ENCODE peak calls at places on chromosomes 16 and 17, in five cellular contexts. One of them, this sample, is unnamed.

GRCh38 chr16:57131351-57131970 is 39.1 kb downstream of the CPNE2 start:
- DNase-seq in RWPE1: no peak
- DNase-seq in left lung: peak; percentile 50
- DNase-seq in lower lobe of right lung: no peak
- DNase-seq in pancreas: no peak
- DNase-seq in this sample: no peak

GRCh38 chr16:1793578-1794220 is at the start of gene IGFALS:
- DNase-seq in RWPE1: no peak
- DNase-seq in left lung: peak; percentile 80
- DNase-seq in lower lobe of right lung: peak; percentile 58
- DNase-seq in pancreas: peak; percentile 36
- DNase-seq in this sample: no peak

GRCh38 chr17:60744355-60744958 is 66.8 kb downstream of the BCAS3 start:
- DNase-seq in RWPE1: no peak
- DNase-seq in left lung: no peak
- DNase-seq in lower lobe of right lung: no peak
- DNase-seq in pancreas: no peak
- DNase-seq in this sample: peak; percentile 10

GRCh38 chr17:16107165-16107770 is 107.6 kb downstream of the TTC19 start:
- DNase-seq in RWPE1: no peak
- DNase-seq in left lung: no peak
- DNase-seq in lower lobe of right lung: no peak
- DNase-seq in pancreas: no peak
- DNase-seq in this sample: no peak

GRCh38 chr17:9817086-9817485 is 4.8 kb downstream of the GSG1L2 start:
- DNase-seq in RWPE1: peak; percentile 79
- DNase-seq in left lung: no peak
- DNase-seq in lower lobe of right lung: no peak
- DNase-seq in pancreas: peak; percentile 23
- DNase-seq in this sample: no peak

GRCh38 chr17:73710095-73710592 is 65.9 kb upstream of the SDK2 start:
- DNase-seq in RWPE1: peak; percentile 29
- DNase-seq in left lung: no peak
- DNase-seq in lower lobe of right lung: no peak
- DNase-seq in pancreas: peak; percentile 27
- DNase-seq in this sample: peak; percentile 80

GRCh38 chr17:39927928-39928867 is 666 bp downstream of the LRRC3C start:
- DNase-seq in RWPE1: no peak
- DNase-seq in left lung: peak; percentile 84
- DNase-seq in lower lobe of right lung: peak; percentile 71
- DNase-seq in pancreas: peak; percentile 40
- DNase-seq in this sample: no peak

GRCh38 chr16:81765111-81765919 is 13.8 kb upstream of the PLCG2 start:
- DNase-seq in RWPE1: no peak
- DNase-seq in left lung: no peak
- DNase-seq in lower lobe of right lung: no peak
- DNase-seq in pancreas: no peak
- DNase-seq in this sample: no peak

GRCh38 chr17:72145972-72146755 is 25.3 kb downstream of the SOX9 start:
- DNase-seq in RWPE1: no peak
- DNase-seq in left lung: no peak
- DNase-seq in lower lobe of right lung: no peak
- DNase-seq in pancreas: no peak
- DNase-seq in this sample: no peak

GRCh38 chr17:45906237-45906636 is 11.9 kb downstream of the MAPT start:
- DNase-seq in RWPE1: no peak
- DNase-seq in left lung: no peak
- DNase-seq in lower lobe of right lung: no peak
- DNase-seq in pancreas: no peak
- DNase-seq in this sample: no peak

GRCh38 chr16:46690281-46691178 is 1.1 kb downstream of the ORC6 start:
- DNase-seq in RWPE1: no peak
- DNase-seq in left lung: peak; percentile 64
- DNase-seq in lower lobe of right lung: no peak
- DNase-seq in pancreas: no peak
- DNase-seq in this sample: no peak

GRCh38 chr16:1363501-1364041 is 11.8 kb downstream of the GNPTG start:
- DNase-seq in RWPE1: peak; percentile 62
- DNase-seq in left lung: peak; percentile 92
- DNase-seq in lower lobe of right lung: peak; percentile 74
- DNase-seq in pancreas: no peak
- DNase-seq in this sample: peak; percentile 62

GRCh38 chr17:51827140-51827539 is 331.4 kb downstream of the CA10 start:
- DNase-seq in RWPE1: no peak
- DNase-seq in left lung: no peak
- DNase-seq in lower lobe of right lung: no peak
- DNase-seq in pancreas: no peak
- DNase-seq in this sample: no peak

GRCh38 chr17:72466199-72466598 is 345.4 kb downstream of the SOX9 start:
- DNase-seq in RWPE1: peak; percentile 87
- DNase-seq in left lung: no peak
- DNase-seq in lower lobe of right lung: no peak
- DNase-seq in pancreas: no peak
- DNase-seq in this sample: no peak

GRCh38 chr17:6996256-6997111 is 635 bp downstream of the ALOX12 start:
- DNase-seq in RWPE1: no peak
- DNase-seq in left lung: no peak
- DNase-seq in lower lobe of right lung: no peak
- DNase-seq in pancreas: no peak
- DNase-seq in this sample: no peak

GRCh38 chr16:67844441-67844840 is 2.3 kb upstream of the NUTF2 start:
- DNase-seq in RWPE1: peak; percentile 57
- DNase-seq in left lung: no peak
- DNase-seq in lower lobe of right lung: no peak
- DNase-seq in pancreas: no peak
- DNase-seq in this sample: no peak

GRCh38 chr16:3094289-3095027 is 4.6 kb downstream of the ZSCAN10 start:
- DNase-seq in RWPE1: no peak
- DNase-seq in left lung: no peak
- DNase-seq in lower lobe of right lung: no peak
- DNase-seq in pancreas: no peak
- DNase-seq in this sample: peak; percentile 74

GRCh38 chr17:83064021-83064731 is 15.2 kb upstream of the METRNL start:
- DNase-seq in RWPE1: no peak
- DNase-seq in left lung: no peak
- DNase-seq in lower lobe of right lung: peak; percentile 40
- DNase-seq in pancreas: peak; percentile 8
- DNase-seq in this sample: no peak

GRCh38 chr16:51084074-51084928 is 66.8 kb downstream of the SALL1 start:
- DNase-seq in RWPE1: no peak
- DNase-seq in left lung: no peak
- DNase-seq in lower lobe of right lung: no peak
- DNase-seq in pancreas: no peak
- DNase-seq in this sample: peak; percentile 85

GRCh38 chr17:31888124-31888523 is 13.4 kb downstream of the UTP6 start:
- DNase-seq in RWPE1: no peak
- DNase-seq in left lung: no peak
- DNase-seq in lower lobe of right lung: no peak
- DNase-seq in pancreas: peak; percentile 23
- DNase-seq in this sample: no peak

GRCh38 chr17:68094481-68095078 is 59.0 kb downstream of the KPNA2 start:
- DNase-seq in RWPE1: no peak
- DNase-seq in left lung: no peak
- DNase-seq in lower lobe of right lung: no peak
- DNase-seq in pancreas: no peak
- DNase-seq in this sample: no peak

GRCh38 chr16:29816694-29817441 is 916 bp downstream of the PAGR1 start:
- DNase-seq in RWPE1: peak; percentile 49
- DNase-seq in left lung: peak; percentile 91
- DNase-seq in lower lobe of right lung: peak; percentile 80
- DNase-seq in pancreas: peak; percentile 77
- DNase-seq in this sample: peak; percentile 71

GRCh38 chr16:3095869-3096268 is 3.2 kb downstream of the ZSCAN10 start:
- DNase-seq in RWPE1: no peak
- DNase-seq in left lung: no peak
- DNase-seq in lower lobe of right lung: peak; percentile 71
- DNase-seq in pancreas: no peak
- DNase-seq in this sample: peak; percentile 63

GRCh38 chr17:44829558-44830358 is at the start of gene GJC1:
- DNase-seq in RWPE1: peak; percentile 30
- DNase-seq in left lung: peak; percentile 81
- DNase-seq in lower lobe of right lung: no peak
- DNase-seq in pancreas: no peak
- DNase-seq in this sample: peak; percentile 40

GRCh38 chr17:17809527-17810373 is 27.0 kb downstream of the SREBF1 start:
- DNase-seq in RWPE1: no peak
- DNase-seq in left lung: peak; percentile 82
- DNase-seq in lower lobe of right lung: no peak
- DNase-seq in pancreas: no peak
- DNase-seq in this sample: peak; percentile 82

GRCh38 chr17:75535119-75535537 is 9.6 kb downstream of the LLGL2 start:
- DNase-seq in RWPE1: no peak
- DNase-seq in left lung: peak; percentile 72
- DNase-seq in lower lobe of right lung: no peak
- DNase-seq in pancreas: no peak
- DNase-seq in this sample: no peak

DNA sequence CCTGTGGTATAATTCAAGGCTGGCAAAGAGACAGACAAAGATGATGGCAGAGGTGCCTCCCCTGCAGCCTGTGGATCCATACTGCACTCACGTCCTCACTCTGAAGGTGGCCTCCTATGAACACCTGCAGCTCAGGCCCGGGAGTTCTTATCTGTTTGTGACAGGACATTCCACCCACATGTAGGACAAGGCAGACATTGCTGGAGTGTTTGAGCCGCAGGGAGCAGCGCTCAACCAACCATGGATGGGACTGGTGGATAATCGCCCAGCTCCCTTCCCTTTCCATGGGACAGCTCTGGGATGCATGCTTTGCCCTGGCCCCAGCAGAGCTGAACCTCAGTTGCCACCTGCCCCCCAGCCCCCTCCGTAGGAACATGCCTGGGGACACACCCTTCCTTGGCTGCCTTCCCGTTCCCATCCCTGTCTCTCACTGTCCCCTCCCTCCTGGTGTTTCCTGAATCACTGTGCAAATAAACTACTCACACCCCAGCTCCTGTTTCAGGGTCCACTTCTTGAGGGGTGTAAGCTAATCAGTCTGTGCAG is 22.2 kb downstream of the ITPRIPL2 start:
- DNase-seq in RWPE1: peak; percentile 82
- DNase-seq in left lung: peak; percentile 65
- DNase-seq in lower lobe of right lung: peak; percentile 55
- DNase-seq in pancreas: no peak
- DNase-seq in this sample: no peak
- TF ChIP-seq CTCF in RWPE1: no peak
- TF ChIP-seq CTCF in left lung: no peak
- TF ChIP-seq CTCF in lower lobe of right lung: no peak
- TF ChIP-seq CTCF in pancreas: no peak
- TF ChIP-seq CTCF in this sample: no peak

DNA sequence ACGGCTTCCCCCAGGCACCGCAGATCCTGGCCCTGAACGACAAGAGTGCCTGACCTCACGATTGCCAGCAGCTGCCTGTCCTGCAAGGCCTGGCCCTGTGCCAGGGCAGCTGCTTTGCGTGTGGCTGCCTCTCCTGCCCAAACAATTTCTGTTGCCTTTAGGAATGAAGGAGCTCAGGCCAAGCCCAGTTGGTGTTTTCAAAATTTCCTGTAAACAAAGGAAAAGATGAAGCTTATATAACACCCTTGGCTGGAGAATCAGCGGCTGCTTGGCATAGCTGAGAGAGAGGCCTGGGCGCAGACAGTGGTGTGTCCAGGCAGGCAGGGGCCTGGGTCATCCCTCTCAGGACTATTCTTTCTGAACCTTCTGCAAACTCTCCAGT is 11.7 kb upstream of the SLC47A2 start:
- DNase-seq in RWPE1: peak; percentile 58
- DNase-seq in left lung: peak; percentile 90
- DNase-seq in lower lobe of right lung: peak; percentile 91
- DNase-seq in pancreas: peak; percentile 74
- DNase-seq in this sample: no peak
- H3K27ac ChIP-seq in RWPE1: peak overlapping the region; percentile 100
- H3K27ac ChIP-seq in left lung: peak overlapping the region; percentile 83
- H3K27ac ChIP-seq in lower lobe of right lung: peak overlapping the region; percentile 82
- H3K27ac ChIP-seq in pancreas: peak overlapping the region; percentile 81
- H3K27ac ChIP-seq in this sample: no peak overlapping the region

GRCh38 chr17:78687944-78688343 is 94.1 kb downstream of the CYTH1 start:
- DNase-seq in RWPE1: no peak
- DNase-seq in left lung: no peak
- DNase-seq in lower lobe of right lung: no peak
- DNase-seq in pancreas: no peak
- DNase-seq in this sample: no peak

GRCh38 chr17:78683031-78683961 is 98.8 kb downstream of the CYTH1 start:
- DNase-seq in RWPE1: no peak
- DNase-seq in left lung: no peak
- DNase-seq in lower lobe of right lung: no peak
- DNase-seq in pancreas: no peak
- DNase-seq in this sample: no peak

GRCh38 chr17:78689029-78689428 is 93.0 kb downstream of the CYTH1 start:
- DNase-seq in RWPE1: no peak
- DNase-seq in left lung: no peak
- DNase-seq in lower lobe of right lung: no peak
- DNase-seq in pancreas: no peak
- DNase-seq in this sample: no peak

GRCh38 chr17:78684026-78684425 is 98.0 kb downstream of the CYTH1 start:
- DNase-seq in RWPE1: no peak
- DNase-seq in left lung: no peak
- DNase-seq in lower lobe of right lung: no peak
- DNase-seq in pancreas: no peak
- DNase-seq in this sample: no peak

DNA sequence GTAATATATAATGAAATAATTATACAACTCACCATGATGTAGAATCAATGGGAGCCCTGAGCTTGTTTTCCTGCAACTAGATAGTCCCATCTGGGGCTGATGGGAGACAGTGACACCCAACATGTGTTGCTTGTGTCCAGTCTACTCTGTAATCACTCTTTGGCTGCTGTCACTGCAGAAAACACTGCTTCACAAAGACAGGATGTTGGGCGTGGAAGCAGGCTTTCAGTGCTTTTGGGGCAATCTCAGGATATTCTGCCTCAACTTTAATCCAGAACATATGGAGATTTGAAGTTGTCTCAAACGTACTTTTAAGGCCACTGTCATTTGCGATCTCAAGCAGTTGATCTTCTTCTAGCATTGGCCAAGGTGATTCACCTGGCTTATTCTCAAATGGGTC is 94.9 kb downstream of the CYTH1 start:
- DNase-seq in RWPE1: no peak
- DNase-seq in left lung: no peak
- DNase-seq in lower lobe of right lung: no peak
- DNase-seq in pancreas: no peak
- DNase-seq in this sample: no peak
- TF ChIP-seq CTCF in RWPE1: no peak
- TF ChIP-seq CTCF in left lung: no peak
- TF ChIP-seq CTCF in lower lobe of right lung: no peak
- TF ChIP-seq CTCF in pancreas: no peak
- TF ChIP-seq CTCF in this sample: no peak

DNA sequence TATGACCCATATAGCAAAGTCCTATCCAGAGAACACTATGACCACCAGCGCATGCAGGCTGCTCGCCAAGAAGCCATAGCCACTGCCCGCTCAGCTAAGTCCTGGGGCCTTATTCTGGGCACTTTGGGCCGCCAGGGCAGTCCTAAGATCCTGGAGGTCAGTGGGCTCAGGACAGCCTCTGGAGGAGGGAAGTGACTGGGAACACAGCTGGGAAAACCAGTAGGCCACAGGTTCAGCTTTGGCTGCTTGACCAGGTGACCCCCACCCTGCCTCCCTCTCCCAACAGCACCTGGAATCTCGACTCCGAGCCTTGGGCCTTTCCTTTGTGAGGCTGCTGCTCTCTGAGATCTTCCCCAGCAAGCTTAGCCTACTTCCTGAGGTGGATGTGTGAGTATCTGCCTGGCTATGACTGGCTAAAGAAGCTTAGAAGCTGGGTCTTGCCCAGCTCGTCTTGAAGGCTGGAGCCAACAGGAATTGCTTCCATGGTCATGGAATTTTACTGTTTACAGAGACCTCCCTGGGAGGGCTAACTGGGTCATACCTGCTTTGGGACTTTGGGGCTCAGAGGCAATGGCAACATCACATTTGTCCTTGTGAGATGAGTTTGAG is 1.5 kb upstream of the OVCA2 start:
- DNase-seq in RWPE1: no peak
- DNase-seq in left lung: no peak
- DNase-seq in lower lobe of right lung: no peak
- DNase-seq in pancreas: no peak
- DNase-seq in this sample: no peak
- H3K27ac ChIP-seq in RWPE1: peak overlapping the region; percentile 83
- H3K27ac ChIP-seq in left lung: no peak overlapping the region
- H3K27ac ChIP-seq in lower lobe of right lung: no peak overlapping the region
- H3K27ac ChIP-seq in pancreas: no peak overlapping the region
- H3K27ac ChIP-seq in this sample: no peak overlapping the region